ENCODE peak calls at places on chromosome 14, in six cellular contexts. C is GM23248, L is neural progenitor cell, B is PC-9, K is fibroblast of lung, Q is PC-3. T is an unnamed sample.

GRCh38 chr14:36069535-36069900 is 107.0 kb downstream of the PTCSC3 start:
- DNase-seq in B (no peak), C (peak; percentile 41), L (peak; percentile 71), Q (peak; percentile 70), K (peak; percentile 55), T (peak; percentile 58)

GRCh38 chr14:52048641-52049204 is 20.1 kb downstream of the NID2 start:
- DNase-seq in C (peak; percentile 88), Q (peak; percentile 18), B (no peak), L (no peak), K (peak; percentile 58), T (no peak)

GRCh38 chr14:93536945-93537344 is 106.2 kb downstream of the UNC79 start:
- DNase-seq in C (peak; percentile 34), B (no peak), K (no peak), L (peak; percentile 68), Q (peak; percentile 36), T (peak; percentile 7)

GRCh38 chr14:103512701-103513611 is 9.7 kb downstream of the CKB start:
- DNase-seq in L (no peak), Q (peak; percentile 28), K (peak; percentile 84), B (no peak), C (peak; percentile 99), T (peak; percentile 13)

GRCh38 chr14:22303589-22304195 is 285.3 kb downstream of the DAD1 start:
- DNase-seq in B (no peak), Q (peak; percentile 63), L (peak; percentile 18), C (peak; percentile 48), K (peak; percentile 14), T (no peak)

GRCh38 chr14:78614651-78615050 is 444.5 kb downstream of the NRXN3 start:
- DNase-seq in B (no peak), C (no peak), K (no peak), L (no peak), Q (no peak), T (no peak)

GRCh38 chr14:67999693-68000384 is 180.3 kb downstream of the RAD51B start:
- DNase-seq in K (peak; percentile 96), C (peak; percentile 79), Q (peak; percentile 92), B (no peak), L (no peak), T (peak; percentile 17)

GRCh38 chr14:102126807-102127455 is 12.8 kb upstream of the WDR20 start:
- DNase-seq in Q (no peak), C (no peak), K (no peak), L (no peak), B (no peak), T (no peak)

GRCh38 chr14:88598097-88598675 is 35.3 kb downstream of the ZC3H14 start:
- DNase-seq in Q (no peak), K (no peak), B (no peak), L (no peak), C (no peak), T (no peak)

GRCh38 chr14:101535808-101536207 is 25.5 kb upstream of the DIO3 start:
- DNase-seq in K (no peak), Q (no peak), C (no peak), B (no peak), L (no peak), T (no peak)

GRCh38 chr14:53509845-53510244 is 356.7 kb upstream of the DDHD1 start:
- DNase-seq in K (no peak), B (no peak), C (peak; percentile 51), L (no peak), Q (no peak), T (peak; percentile 74)

GRCh38 chr14:90137807-90138206 is 76.0 kb downstream of the KCNK13 start:
- DNase-seq in B (no peak), L (no peak), Q (peak; percentile 23), K (peak; percentile 81), C (no peak), T (no peak)

GRCh38 chr14:35858521-35859209 is 32.5 kb downstream of the BRMS1L start:
- DNase-seq in B (no peak), L (no peak), K (peak; percentile 65), Q (no peak), C (peak; percentile 63), T (no peak)

GRCh38 chr14:64444984-64445845 is 20.1 kb upstream of the AKAP5 start:
- DNase-seq in B (no peak), Q (no peak), K (peak; percentile 90), L (no peak), C (peak; percentile 67), T (peak; percentile 20)

GRCh38 chr14:69260979-69261605 is 1.1 kb downstream of the GALNT16 start:
- DNase-seq in C (peak; percentile 25), Q (peak; percentile 37), K (no peak), L (peak; percentile 79), B (no peak), T (peak; percentile 76)
- TF ChIP-seq EZH2 in C (no peak), Q (no peak), K (no peak), L (peak; percentile 26), B (no peak), T (no peak)

GRCh38 chr14:55097894-55098560 is 31.0 kb upstream of the LGALS3 start:
- DNase-seq in Q (peak; percentile 68), B (peak; percentile 83), L (no peak), K (peak; percentile 27), C (peak; percentile 21), T (no peak)
- H3K4me1 ChIP-seq in Q (peaks cover 51% of the 10 kb centered on the region), B (peaks cover 65% of the 10 kb centered on the region), L (peaks cover 14% of the 10 kb centered on the region), K (peaks cover 14% of the 10 kb centered on the region), C (peaks cover 30% of the 10 kb centered on the region), T (peaks cover 24% of the 10 kb centered on the region)

GRCh38 chr14:97217094-97217885 is 420.1 kb downstream of the VRK1 start:
- DNase-seq in K (no peak), B (no peak), C (no peak), Q (no peak), L (no peak), T (no peak)
- TF ChIP-seq EZH2 in K (no peak), B (no peak), C (no peak), Q (no peak), L (no peak), T (no peak)

GRCh38 chr14:100086361-100086760 is 21.1 kb downstream of the EVL start:
- DNase-seq in B (no peak), L (no peak), C (no peak), Q (no peak), K (no peak), T (no peak)

GRCh38 chr14:100082723-100083122 is 17.5 kb downstream of the EVL start:
- DNase-seq in C (no peak), Q (no peak), B (no peak), K (no peak), L (no peak), T (no peak)

GRCh38 chr14:100083706-100084105 is 18.5 kb downstream of the EVL start:
- DNase-seq in L (no peak), Q (no peak), K (peak; percentile 20), B (no peak), C (no peak), T (no peak)

GRCh38 chr14:100084591-100084990 is 19.4 kb downstream of the EVL start:
- DNase-seq in L (no peak), C (no peak), B (no peak), Q (no peak), K (no peak), T (no peak)

GRCh38 chr14:100085451-100085850 is 20.2 kb downstream of the EVL start:
- DNase-seq in B (no peak), K (no peak), C (no peak), Q (no peak), L (no peak), T (no peak)
- H3K4me1 ChIP-seq in B (no peaks in the 10 kb centered on the region), K (no peaks in the 10 kb centered on the region), C (no peaks in the 10 kb centered on the region), Q (no peaks in the 10 kb centered on the region), L (no peaks in the 10 kb centered on the region), T (no peaks in the 10 kb centered on the region)

GRCh38 chr14:34355584-34356266 is 106.3 kb downstream of the SPTSSA start:
- DNase-seq in K (peak; percentile 93), C (peak; percentile 88), Q (peak; percentile 82), B (peak; percentile 47), L (no peak), T (no peak)
- TF ChIP-seq EZH2 in K (no peak), C (no peak), Q (no peak), B (no peak), L (no peak), T (no peak)